ENCODE peak calls at places on chromosomes 12 and 14, in seven cellular contexts. P is breast epithelium, F is GM13977, E is progenitor cell of endocrine pancreas, V is NCI-H1092, R is pancreas, O is esophagus muscularis mucosa. K is an unnamed sample.

GRCh38 chr12:47361389-47362031 is 281.8 kb upstream of the AMIGO2 start:
- DNase-seq in P (no peak), F (no peak), E (no peak), V (no peak), R (no peak), O (no peak), K (no peak)

GRCh38 chr14:102316746-102317563 is 2.6 kb upstream of the ZNF839 start:
- DNase-seq in P (peak; percentile 97), F (peak; percentile 94), E (peak; percentile 98), V (peak; percentile 71), R (peak; percentile 97), O (peak; percentile 99), K (peak; percentile 85)

GRCh38 chr12:57006809-57007475 is 596 bp upstream of the ZBTB39 start:
- DNase-seq in P (no peak), F (no peak), E (no peak), V (no peak), R (no peak), O (no peak), K (no peak)

GRCh38 chr12:52742196-52742580 is 35.0 kb downstream of the KRT76 start:
- DNase-seq in P (no peak), F (no peak), E (no peak), V (no peak), R (no peak), O (no peak), K (no peak)

GRCh38 chr12:112121780-112122565 is 3.4 kb upstream of the TRAFD1 start:
- DNase-seq in P (peak; percentile 78), F (no peak), E (no peak), V (no peak), R (peak; percentile 89), O (peak; percentile 93), K (no peak)

GRCh38 chr12:69897744-69898143 is 72.7 kb downstream of the MYRFL start:
- DNase-seq in P (no peak), F (no peak), E (no peak), V (no peak), R (no peak), O (no peak), K (no peak)

GRCh38 chr14:32397871-32398640 is 69.0 kb downstream of the AKAP6 start:
- DNase-seq in P (no peak), F (no peak), E (no peak), V (no peak), R (no peak), O (no peak), K (no peak)

GRCh38 chr12:15629761-15630160 is 159.4 kb downstream of the EPS8 start:
- DNase-seq in P (no peak), F (no peak), E (no peak), V (no peak), R (no peak), O (no peak), K (no peak)

GRCh38 chr14:74618078-74618952 is 6.3 kb upstream of the LTBP2 start:
- DNase-seq in P (no peak), F (no peak), E (no peak), V (no peak), R (peak; percentile 54), O (no peak), K (no peak)

GRCh38 chr12:51379571-51379970 is 11.6 kb downstream of the GALNT6 start:
- DNase-seq in P (no peak), F (no peak), E (no peak), V (no peak), R (no peak), O (no peak), K (no peak)

GRCh38 chr14:70919774-70920173 is 12.5 kb downstream of the PCNX1 start:
- DNase-seq in P (no peak), F (no peak), E (no peak), V (no peak), R (no peak), O (no peak), K (no peak)

GRCh38 chr14:22882529-22883190 is 362 bp upstream of the REM2 start:
- DNase-seq in P (no peak), F (no peak), E (peak; percentile 53), V (peak; percentile 80), R (peak; percentile 68), O (no peak), K (peak; percentile 57)

GRCh38 chr12:2372178-2372577 is 319.4 kb downstream of the CACNA1C start:
- DNase-seq in P (no peak), F (no peak), E (no peak), V (no peak), R (no peak), O (no peak), K (no peak)

GRCh38 chr12:7555752-7556151 is 52.2 kb upstream of the CD163 start:
- DNase-seq in P (no peak), F (no peak), E (no peak), V (no peak), R (no peak), O (no peak), K (no peak)

GRCh38 chr12:99019798-99020197 is 374.7 kb downstream of the APAF1 start:
- DNase-seq in P (no peak), F (no peak), E (no peak), V (no peak), R (no peak), O (no peak), K (no peak)

GRCh38 chr12:107843351-107844311 is 69.1 kb downstream of the ASCL4 start:
- DNase-seq in P (no peak), F (peak; percentile 32), E (no peak), V (no peak), R (peak; percentile 9), O (no peak), K (no peak)

GRCh38 chr12:28051516-28052456 is 79.3 kb upstream of the PTHLH start:
- DNase-seq in P (no peak), F (no peak), E (no peak), V (no peak), R (no peak), O (no peak), K (no peak)

K was measured in NCI-H510A.